ENCODE peak calls at places on chromosomes 5 and 9, in six cellular contexts. J, A, C, T, O and I are unnamed samples. For H3K36me3, the result is how much of the 10 kb centered on the place peaks cover.

GRCh38 chr9:35333551-35333950 is 156.4 kb upstream of the RUSC2 start:
- DNase-seq in T (no peak), O (no peak), J (no peak), A (no peak), C (peak), I (no peak)

GRCh38 chr5:89728750-89729149 is 680.8 kb downstream of the CETN3 start:
- DNase-seq in O (no peak), A (no peak), T (no peak), J (peak), C (no peak), I (no peak)

GRCh38 chr9:94913550-94913949 is 187.1 kb downstream of the AOPEP start:
- DNase-seq in A (no peak), O (no peak), C (no peak), T (no peak), J (no peak), I (no peak)

GRCh38 chr5:16970260-16970659 is 34.2 kb upstream of the MYO10 start:
- DNase-seq in O (no peak), J (no peak), T (no peak), C (no peak), A (no peak), I (no peak)

GRCh38 chr5:90289837-90290236 is 119.7 kb downstream of the CETN3 start:
- DNase-seq in O (no peak), C (no peak), J (no peak), T (no peak), A (no peak), I (no peak)

GRCh38 chr5:76971471-76971870 is 18.6 kb downstream of the CRHBP start:
- DNase-seq in J (no peak), O (no peak), T (no peak), A (no peak), C (no peak), I (no peak)

GRCh38 chr5:145925803-145926202 is 10.6 kb upstream of the SH3RF2 start:
- DNase-seq in A (no peak), J (no peak), O (no peak), C (peak), T (no peak), I (no peak)

GRCh38 chr9:126069400-126069955 is 257.2 kb upstream of the MVB12B start:
- DNase-seq in A (no peak), C (no peak), O (no peak), T (no peak), J (no peak), I (no peak)

GRCh38 chr9:101394687-101395086 is 3.7 kb downstream of the MRPL50 start:
- DNase-seq in J (no peak), C (no peak), A (no peak), O (no peak), T (no peak), I (no peak)

GRCh38 chr9:26260238-26260637 is 582.0 kb upstream of the TUSC1 start:
- DNase-seq in O (no peak), C (no peak), A (no peak), J (no peak), T (no peak), I (no peak)

GRCh38 chr9:35660966-35661413 is 2.9 kb downstream of the CCDC107 start:
- DNase-seq in T (no peak), A (no peak), C (no peak), O (peak), J (no peak), I (no peak)

DNA sequence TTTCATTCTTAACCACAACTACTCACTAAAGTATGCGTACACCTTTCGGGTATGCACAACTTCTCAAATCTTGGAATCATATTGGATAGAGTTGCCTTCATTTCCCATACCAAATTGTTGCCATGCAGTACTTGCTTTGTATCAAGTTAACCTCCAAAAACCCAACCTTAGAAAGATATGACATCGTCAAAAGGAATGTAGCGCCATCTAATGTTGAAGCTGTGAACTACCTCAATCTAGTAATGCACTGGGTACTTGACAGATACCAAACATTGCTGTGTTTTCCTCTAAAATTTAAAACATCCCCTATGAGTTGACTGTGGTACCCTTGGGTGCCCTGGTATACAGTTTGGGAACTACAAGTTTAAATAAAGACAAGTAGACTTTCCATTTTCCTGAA is 318.4 kb downstream of the ARL15 start:
- DNase-seq in O (no peak), J (no peak), A (no peak), T (no peak), C (no peak), I (no peak)
- TF ChIP-seq CTCF in O (no peak), J (peak), A (peak), T (peak), C (peak), I (peak)

DNA sequence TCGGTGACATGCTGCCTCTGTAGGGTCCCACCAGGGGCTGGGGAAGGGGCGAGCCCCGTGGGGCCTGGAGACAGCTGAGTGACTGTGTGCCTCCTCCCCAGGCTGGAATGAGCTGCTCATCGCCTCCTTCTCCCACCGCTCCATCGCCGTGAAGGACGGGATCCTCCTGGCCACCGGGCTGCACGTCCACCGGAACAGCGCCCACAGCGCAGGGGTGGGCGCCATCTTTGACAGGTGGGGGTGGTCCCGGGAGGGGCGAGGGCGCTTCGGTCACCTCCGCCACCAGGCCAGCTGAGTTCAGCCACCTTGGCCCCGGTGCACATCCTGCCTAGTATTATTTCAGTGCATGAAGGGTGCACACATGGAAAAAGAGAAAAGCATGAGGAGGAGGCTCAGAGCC is 102.8 kb downstream of the RXRA start:
- DNase-seq in J (no peak), T (no peak), O (no peak), A (no peak), C (no peak), I (no peak)
- H3K36me3 ChIP-seq in J (under half), T (half or more), O (under half), A (under half), C (under half), I (under half)

GRCh38 chr5:60674670-60675069 is 25.3 kb downstream of the DEPDC1B start:
- DNase-seq in T (no peak), C (no peak), J (no peak), O (no peak), A (no peak), I (no peak)

GRCh38 chr5:60674251-60674650 is 25.7 kb downstream of the DEPDC1B start:
- DNase-seq in T (no peak), J (no peak), A (no peak), C (no peak), O (no peak), I (no peak)

GRCh38 chr5:60675286-60675685 is 24.7 kb downstream of the DEPDC1B start:
- DNase-seq in C (no peak), O (no peak), J (no peak), T (no peak), A (no peak), I (no peak)

GRCh38 chr5:60679816-60680215 is 20.1 kb downstream of the DEPDC1B start:
- DNase-seq in J (no peak), C (no peak), T (no peak), A (no peak), O (no peak), I (no peak)

DNA sequence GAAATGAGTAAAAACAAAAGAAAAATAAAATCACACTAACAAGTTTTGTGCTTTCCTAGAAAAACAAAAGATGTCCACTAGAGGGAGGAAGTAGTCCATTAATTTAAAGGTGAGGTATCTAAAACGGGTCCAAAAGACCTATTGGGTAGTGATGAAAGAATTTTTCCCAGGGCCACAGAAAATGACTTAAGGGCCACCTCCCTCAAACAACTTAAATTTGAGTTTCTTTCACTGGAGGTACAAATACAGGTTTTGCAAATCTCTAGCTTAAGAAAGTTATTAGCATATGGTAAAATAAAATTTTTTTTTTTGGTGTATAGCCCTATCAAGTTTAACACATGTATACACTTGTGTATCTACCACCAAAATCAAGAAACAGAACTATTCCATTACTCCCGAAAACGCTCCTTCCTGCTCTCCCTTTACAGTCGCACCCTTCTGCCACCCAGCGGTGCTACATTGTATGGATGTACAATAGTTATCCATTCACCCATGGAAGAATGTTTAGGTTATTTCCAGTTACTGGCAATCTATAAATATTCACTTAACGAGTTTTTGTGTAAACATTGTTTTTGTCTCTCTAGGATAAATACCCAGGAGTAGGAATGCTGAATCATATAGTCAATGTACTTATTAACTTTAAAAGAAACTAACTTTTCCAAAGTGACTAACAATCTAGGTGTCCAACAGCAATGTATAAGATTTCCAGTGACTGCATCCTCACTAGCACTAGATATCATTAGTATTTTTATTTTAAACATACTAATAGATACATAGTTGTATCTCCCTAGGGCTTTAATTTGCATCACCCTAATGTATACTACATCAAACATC is 21.9 kb downstream of the DEPDC1B start:
- DNase-seq in J (no peak), T (no peak), A (no peak), O (peak), C (no peak), I (no peak)
- TF ChIP-seq CTCF in J (peak), T (peak), A (peak), O (peak), C (peak), I (peak)

DNA sequence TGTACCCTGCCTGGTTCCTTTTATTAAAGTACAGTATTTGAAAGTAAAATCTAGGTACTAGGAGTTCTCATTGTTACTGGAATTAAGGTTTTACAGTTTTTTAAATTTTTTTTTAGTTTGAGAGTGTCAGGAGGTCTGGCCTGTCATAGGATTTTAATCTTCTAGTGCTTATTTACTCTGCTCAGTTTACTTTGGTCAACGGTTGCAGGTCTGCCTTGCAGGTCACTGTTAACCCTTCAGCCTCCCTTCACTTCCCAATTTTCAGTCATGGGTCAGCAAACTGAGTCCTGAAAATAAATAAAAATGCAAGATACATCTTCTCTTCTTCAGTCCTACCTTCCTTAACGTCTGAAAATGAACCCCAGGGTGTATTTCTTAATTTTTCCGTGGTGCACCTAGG is 18.8 kb upstream of the PTBP3 start:
- DNase-seq in T (no peak), C (no peak), O (no peak), J (no peak), A (no peak), I (no peak)
- H3K36me3 ChIP-seq in T (under half), C (under half), O (under half), J (under half), A (under half), I (under half)

GRCh38 chr5:153756540-153756939 is 266.1 kb downstream of the GRIA1 start:
- DNase-seq in O (no peak), C (no peak), T (no peak), A (no peak), J (no peak), I (no peak)
- TF ChIP-seq CTCF in O (no peak), C (no peak), T (no peak), A (no peak), J (no peak), I (peak)

GRCh38 chr9:129140397-129141065 is 29.3 kb downstream of the PTPA start:
- DNase-seq in J (no peak), A (no peak), O (peak), C (no peak), T (no peak), I (peak)
- H3K36me3 ChIP-seq in J (under half), A (under half), O (under half), C (under half), T (under half), I (under half)